ENCODE peak calls at places on chromosomes 2 and 18, in nine cellular contexts. H, I, T, E, Y, A, D, R and F are unnamed samples.
A peak's percentile ranks its signal among the peaks of the same experiment; 100 is the strongest.

GRCh38 chr2:213806125-213806726 is 522.0 kb downstream of the SPAG16 start:
- DNase-seq in A (no peak), Y (peak; percentile 38), H (no peak), I (no peak), T (no peak), R (no peak), E (peak; percentile 23), D (no peak), F (no peak)

GRCh38 chr2:83006991-83007390 is 1452.1 kb downstream of the SUCLG1 start:
- DNase-seq in H (no peak), T (no peak), R (no peak), Y (no peak), D (no peak), E (no peak), I (no peak), A (no peak), F (no peak)

GRCh38 chr18:31587538-31587937 is 4.1 kb upstream of the TTR start:
- DNase-seq in H (no peak), R (no peak), D (no peak), I (no peak), E (no peak), Y (peak; percentile 1), A (no peak), T (no peak), F (no peak)

GRCh38 chr2:74671479-74671878 is 17.4 kb downstream of the SEMA4F start:
- DNase-seq in D (no peak), T (peak; percentile 10), H (no peak), Y (peak; percentile 74), A (no peak), R (no peak), E (no peak), I (no peak), F (no peak)

GRCh38 chr2:85501244-85501643 is 37.7 kb upstream of the MAT2A start:
- DNase-seq in D (peak; percentile 28), E (peak; percentile 11), Y (no peak), T (no peak), I (no peak), A (peak; percentile 11), H (no peak), R (no peak), F (no peak)

GRCh38 chr2:191864623-191865521 is 18.0 kb upstream of the CAVIN2 start:
- DNase-seq in T (peak; percentile 66), R (no peak), D (no peak), H (no peak), I (no peak), E (no peak), Y (peak; percentile 53), A (no peak), F (no peak)

GRCh38 chr18:61651880-61652268 is 240.9 kb downstream of the RNF152 start:
- DNase-seq in R (no peak), Y (no peak), E (no peak), H (no peak), D (no peak), A (no peak), I (no peak), T (no peak), F (no peak)

GRCh38 chr2:23237147-23237546 is 147.8 kb upstream of the KLHL29 start:
- DNase-seq in I (no peak), R (no peak), H (no peak), A (no peak), T (no peak), Y (no peak), D (no peak), E (no peak), F (no peak)

GRCh38 chr2:200736646-200737274 is 75.0 kb upstream of the BZW1 start:
- DNase-seq in E (no peak), D (no peak), R (no peak), Y (peak; percentile 33), I (no peak), T (no peak), A (peak; percentile 56), H (no peak), F (no peak)

GRCh38 chr2:12300019-12300602 is 416.6 kb upstream of the TRIB2 start:
- DNase-seq in A (no peak), T (no peak), R (no peak), I (no peak), E (no peak), Y (peak; percentile 41), H (no peak), D (no peak), F (no peak)

GRCh38 chr2:181368036-181368435 is 89.2 kb upstream of the ITGA4 start:
- DNase-seq in E (no peak), T (no peak), Y (no peak), I (no peak), A (no peak), R (no peak), D (no peak), H (no peak), F (no peak)

GRCh38 chr18:64799378-64799777 is 650.5 kb upstream of the LINC00305 start:
- DNase-seq in H (no peak), Y (no peak), T (no peak), R (no peak), A (no peak), I (no peak), E (no peak), D (no peak), F (no peak)

GRCh38 chr18:13191779-13192178 is 26.8 kb upstream of the LDLRAD4 start:
- DNase-seq in Y (no peak), D (no peak), A (no peak), R (no peak), T (no peak), H (no peak), E (no peak), I (no peak), F (no peak)

DNA sequence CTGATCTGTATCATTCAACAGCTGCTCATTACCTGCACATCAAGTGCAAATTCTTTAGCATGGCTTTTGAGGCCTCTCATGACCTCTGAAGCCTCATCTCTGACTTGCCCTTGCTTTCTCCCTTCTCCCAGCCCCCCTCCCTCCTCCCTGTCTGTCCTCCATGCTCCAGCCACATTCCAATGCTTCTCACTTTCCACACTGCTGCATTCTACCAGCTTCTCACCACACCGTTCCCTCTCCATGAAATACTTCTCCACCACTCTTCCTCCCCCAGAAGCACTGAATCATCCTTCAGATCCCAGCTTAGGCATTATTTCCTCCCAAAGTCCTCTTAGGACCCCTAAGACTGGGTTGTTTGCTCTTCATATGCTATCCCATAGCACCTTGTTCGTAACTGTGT is 26.9 kb downstream of the GCG start:
- DNase-seq in T (no peak), D (no peak), I (no peak), Y (peak; percentile 19), R (no peak), H (no peak), A (no peak), E (no peak), F (no peak)
- TF ChIP-seq CTCF in T (no peak), D (no peak), I (no peak), Y (no peak), R (no peak), H (no peak), A (no peak), E (no peak), F (no peak)

GRCh38 chr2:29100564-29100963 is 14.7 kb upstream of the CLIP4 start:
- DNase-seq in T (no peak), R (no peak), Y (no peak), A (no peak), E (no peak), I (no peak), D (no peak), H (no peak), F (no peak)

GRCh38 chr2:29096969-29097368 is 18.2 kb upstream of the CLIP4 start:
- DNase-seq in T (no peak), Y (no peak), I (no peak), D (no peak), R (no peak), H (no peak), A (no peak), E (no peak), F (no peak)

DNA sequence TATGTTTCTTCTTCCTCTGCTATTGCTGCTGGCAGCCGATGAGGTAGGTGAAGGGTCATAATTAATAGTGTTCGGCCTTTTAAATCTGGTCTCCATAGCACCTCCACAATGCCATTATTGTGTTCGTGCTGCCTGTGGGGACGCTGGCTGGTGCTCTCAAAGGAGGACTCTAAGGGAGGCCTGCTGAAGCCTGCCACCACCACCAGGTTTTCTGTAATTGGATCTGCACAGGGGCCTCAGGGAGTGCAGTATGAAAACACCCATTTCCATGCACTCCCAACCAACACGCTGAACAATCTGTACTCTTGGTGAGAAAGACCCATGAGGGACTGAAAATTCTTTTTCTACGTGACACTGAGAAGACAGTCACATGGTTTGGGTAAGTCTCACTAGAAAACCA is 17.6 kb upstream of the CLIP4 start:
- DNase-seq in A (no peak), E (no peak), H (no peak), R (no peak), T (no peak), Y (no peak), I (no peak), D (no peak), F (no peak)
- TF ChIP-seq CTCF in A (no peak), E (no peak), H (no peak), R (no peak), T (no peak), Y (no peak), I (no peak), D (no peak), F (no peak)

GRCh38 chr2:237566401-237567235 is at the start of gene PRLH:
- DNase-seq in T (no peak), H (no peak), I (peak; percentile 66), A (no peak), Y (no peak), D (no peak), E (no peak), R (no peak), F (no peak)
- TF ChIP-seq CTCF in T (no peak), H (no peak), I (no peak), A (no peak), Y (no peak), D (no peak), E (no peak), R (no peak), F (no peak)

GRCh38 chr18:10851824-10852225 is 297.5 kb downstream of the PIEZO2 start:
- DNase-seq in E (peak; percentile 81), I (no peak), Y (peak; percentile 81), T (peak; percentile 49), D (no peak), R (no peak), H (no peak), A (no peak), F (peak; percentile 52)

GRCh38 chr18:10856146-10856545 is 293.2 kb downstream of the PIEZO2 start:
- DNase-seq in E (no peak), R (no peak), T (no peak), I (no peak), H (no peak), Y (no peak), A (no peak), D (no peak), F (no peak)

GRCh38 chr18:10852610-10853303 is 296.6 kb downstream of the PIEZO2 start:
- DNase-seq in D (no peak), T (no peak), A (no peak), R (no peak), Y (no peak), I (no peak), E (peak; percentile 19), H (no peak), F (no peak)

GRCh38 chr18:10850828-10851227 is 298.5 kb downstream of the PIEZO2 start:
- DNase-seq in R (no peak), D (no peak), A (no peak), H (no peak), E (no peak), Y (no peak), I (no peak), T (peak; percentile 29), F (no peak)

DNA sequence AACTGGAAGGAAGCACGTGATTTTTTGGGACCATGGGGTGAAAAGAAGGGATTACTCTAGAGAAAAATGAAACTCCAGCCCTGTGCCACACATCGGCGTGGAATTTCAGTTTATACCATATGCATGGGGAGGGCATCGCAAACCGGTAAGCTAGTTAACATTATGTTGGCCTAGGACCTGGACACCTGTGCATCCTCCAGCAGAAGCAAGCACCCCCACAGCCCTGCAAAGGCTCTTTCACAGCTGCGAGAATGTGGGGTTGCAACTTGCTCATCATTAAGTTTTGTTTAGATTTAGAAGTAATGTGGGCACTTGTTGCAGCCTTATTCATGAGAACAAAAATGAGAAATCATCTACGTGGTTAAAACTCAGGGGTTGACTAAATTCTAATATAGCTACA is 299.2 kb downstream of the PIEZO2 start:
- DNase-seq in T (no peak), D (no peak), E (no peak), R (no peak), Y (no peak), I (no peak), H (no peak), A (no peak), F (no peak)
- TF ChIP-seq CTCF in T (no peak), D (no peak), E (no peak), R (no peak), Y (no peak), I (no peak), H (no peak), A (no peak), F (no peak)